ENCODE peak calls at places on chromosomes 4 and X, in four cellular contexts. O is cardiac fibroblast, V is GM12865, B is neural crest cell. H is an unnamed sample.

GRCh38 chr4:2836391-2836859 is 7.2 kb upstream of the ADD1 start:
- DNase-seq in V (peak; percentile 0), O (no peak), B (no peak), H (no peak)

GRCh38 chrX:42975906-42976305 is 197.9 kb upstream of the PPP1R2C start:
- DNase-seq in B (no peak), V (no peak), O (no peak), H (no peak)

GRCh38 chr4:118224239-118224829 is 128.5 kb downstream of the PRSS12 start:
- DNase-seq in B (no peak), O (peak; percentile 81), V (peak; percentile 53), H (no peak)

GRCh38 chrX:54825716-54826428 is 18.3 kb downstream of the MAGED2 start:
- DNase-seq in O (no peak), B (no peak), V (no peak), H (no peak)

GRCh38 chr4:26830016-26830415 is 30.6 kb upstream of the STIM2 start:
- DNase-seq in B (no peak), O (no peak), V (no peak), H (no peak)

GRCh38 chr4:6926681-6927478 is 17.3 kb downstream of the TBC1D14 start:
- DNase-seq in B (no peak), V (no peak), O (peak; percentile 38), H (no peak)

GRCh38 chrX:57595381-57595811 is 3.6 kb downstream of the ZXDB start:
- DNase-seq in V (peak; percentile 16), B (no peak), O (peak; percentile 85), H (no peak)

GRCh38 chr4:7358100-7358735 is 76.5 kb downstream of the PSAPL1 start:
- DNase-seq in V (no peak), B (no peak), O (peak; percentile 74), H (no peak)

GRCh38 chr4:110681381-110681780 is 58.5 kb upstream of the PITX2 start:
- DNase-seq in B (no peak), V (no peak), O (peak; percentile 8), H (no peak)

GRCh38 chr4:138912714-138913340 is 102.8 kb upstream of the NOCT start:
- DNase-seq in O (no peak), V (no peak), B (no peak), H (no peak)

GRCh38 chrX:19765628-19766027 is 121.8 kb downstream of the SH3KBP1 start:
- DNase-seq in B (no peak), O (no peak), V (no peak), H (no peak)

GRCh38 chrX:30513284-30513683 is 64.3 kb downstream of the TASL start:
- DNase-seq in B (no peak), V (peak; percentile 17), O (peak; percentile 5), H (no peak)

GRCh38 chrX:69136546-69137331 is 28.5 kb downstream of the PJA1 start:
- DNase-seq in B (peak; percentile 54), V (no peak), O (peak; percentile 27), H (peak; percentile 24)

GRCh38 chrX:1681439-1681838 is 66.6 kb downstream of the ASMT start:
- DNase-seq in O (no peak), V (no peak), B (no peak), H (no peak)

GRCh38 chr4:66574145-66574978 is 904.1 kb upstream of the EPHA5 start:
- DNase-seq in O (peak; percentile 83), V (no peak), B (no peak), H (no peak)
- TF ChIP-seq CTCF in O (no peak), V (no peak), B (no peak), H (no peak)

GRCh38 chrX:102516314-102516936 is at the start of gene TMSB15A:
- DNase-seq in V (no peak), B (peak; percentile 68), O (peak; percentile 34), H (peak; percentile 50)

GRCh38 chrX:102514536-102514935 is 2.0 kb downstream of the TMSB15A start:
- DNase-seq in V (no peak), O (no peak), B (no peak), H (no peak)

GRCh38 chrX:102517331-102517730 is 792 bp upstream of the TMSB15A start:
- DNase-seq in V (no peak), B (no peak), O (peak; percentile 3), H (no peak)
- TF ChIP-seq CTCF in V (no peak), B (peak; percentile 37), O (no peak), H (no peak)

GRCh38 chr4:133921280-133922195 is 280.1 kb downstream of the PABPC4L start:
- DNase-seq in V (no peak), O (peak; percentile 55), B (no peak), H (no peak)
- TF ChIP-seq CTCF in V (no peak), O (no peak), B (no peak), H (no peak)

DNA sequence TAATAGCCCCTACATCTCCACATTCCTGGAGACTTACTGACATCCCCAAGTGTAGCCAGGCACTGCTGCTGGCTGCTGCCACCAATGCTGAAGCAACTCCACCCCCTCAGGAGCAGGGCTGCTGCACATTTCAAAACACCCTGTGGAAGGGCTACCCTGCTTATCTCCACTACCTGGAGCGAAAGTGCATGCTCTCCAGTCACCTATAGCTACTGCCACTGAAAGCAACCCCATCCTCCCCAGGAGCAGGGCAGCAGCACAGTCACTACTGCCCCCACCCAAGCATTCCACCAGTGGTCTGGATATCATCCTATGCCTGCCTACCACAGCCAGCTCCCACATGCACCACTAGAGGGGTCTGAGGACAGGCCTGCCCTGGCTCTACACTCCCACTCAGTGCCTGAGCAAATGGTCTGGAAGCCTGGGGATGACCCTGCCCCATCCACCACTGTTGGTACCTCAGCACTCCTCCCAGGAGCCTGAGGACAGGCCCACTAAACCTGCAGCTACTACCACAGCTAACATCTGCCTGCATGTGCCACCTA is 55.3 kb downstream of the MANBA start:
- DNase-seq in B (no peak), O (no peak), V (no peak), H (no peak)
- TF ChIP-seq CTCF in B (no peak), O (no peak), V (no peak), H (no peak)

DNA sequence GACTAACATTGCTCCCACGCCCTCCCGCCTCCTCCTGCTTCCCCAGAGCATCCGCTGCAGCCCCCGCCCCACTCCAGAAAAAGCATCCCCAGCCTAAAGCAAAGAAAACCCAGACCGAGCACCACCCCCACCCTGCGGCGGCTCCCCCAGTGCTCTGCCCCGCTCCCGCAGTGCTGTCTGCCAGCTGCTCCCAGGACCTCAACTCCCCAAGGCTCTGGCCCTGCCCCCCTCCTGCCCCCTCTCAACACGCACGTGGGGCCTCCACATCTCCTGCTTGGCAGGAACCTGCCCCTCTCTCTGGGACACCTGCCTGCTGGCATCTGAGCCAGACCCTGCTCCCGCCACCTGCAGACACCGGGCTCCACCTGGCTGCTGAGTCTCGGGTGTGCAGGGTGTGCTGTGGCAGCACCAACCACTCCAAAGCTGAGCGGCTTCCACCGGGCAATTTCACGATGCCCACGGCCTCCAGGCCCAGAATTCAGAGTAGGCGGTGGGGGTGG is 79.4 kb downstream of the FAM53A start:
- DNase-seq in B (no peak), O (no peak), V (no peak), H (no peak)
- TF ChIP-seq CTCF in B (no peak), O (no peak), V (no peak), H (no peak)